ENCODE peak calls at places on chromosomes 12 and 14, in four cellular contexts. S is IMR-90, V is mesenchymal stem cell, Q is neuronal stem cell. Z is an unnamed sample.

GRCh38 chr14:44961151-44961729 is 507 bp downstream of the KLHL28 start:
- DNase-seq in S (peak; percentile 61), V (peak; percentile 79), Q (peak; percentile 35), Z (peak; percentile 70)

GRCh38 chr12:108179305-108179704 is 50.2 kb downstream of the WSCD2 start:
- DNase-seq in S (no peak), V (no peak), Q (no peak), Z (no peak)

GRCh38 chr12:27552886-27553560 is 29.0 kb downstream of the PPFIBP1 start:
- DNase-seq in S (peak; percentile 65), V (peak; percentile 57), Q (no peak), Z (no peak)

GRCh38 chr12:50088577-50089335 is 3.6 kb downstream of the SMARCD1 start:
- DNase-seq in S (peak; percentile 46), V (peak; percentile 68), Q (no peak), Z (peak; percentile 69)

GRCh38 chr12:64240781-64241180 is 18.7 kb upstream of the KICS2 start:
- DNase-seq in S (no peak), V (no peak), Q (no peak), Z (no peak)

GRCh38 chr12:2959508-2960431 is 573 bp downstream of the TEAD4 start:
- DNase-seq in S (peak; percentile 60), V (peak; percentile 80), Q (peak; percentile 48), Z (no peak)

GRCh38 chr14:62800577-62800976 is 244.7 kb downstream of the KCNH5 start:
- DNase-seq in S (no peak), V (no peak), Q (no peak), Z (no peak)

GRCh38 chr14:73422515-73422914 is 35.8 kb downstream of the NUMB start:
- DNase-seq in S (no peak), V (peak; percentile 35), Q (no peak), Z (no peak)

GRCh38 chr12:54294152-54294913 is 6.5 kb downstream of the NFE2 start:
- DNase-seq in S (no peak), V (no peak), Q (peak; percentile 41), Z (no peak)

GRCh38 chr12:57883057-57883456 is 36.5 kb upstream of the CTDSP2 start:
- DNase-seq in S (no peak), V (no peak), Q (no peak), Z (no peak)

GRCh38 chr12:64757778-64758177 is 1.4 kb downstream of the GNS start:
- DNase-seq in S (no peak), V (no peak), Q (no peak), Z (no peak)

GRCh38 chr14:26199599-26200370 is 398.0 kb downstream of the NOVA1 start:
- DNase-seq in S (no peak), V (peak; percentile 76), Q (peak; percentile 6), Z (no peak)

GRCh38 chr14:106268013-106268727 is 741.8 kb downstream of the TMEM121 start:
- DNase-seq in S (no peak), V (no peak), Q (no peak), Z (no peak)

GRCh38 chr12:44795970-44796369 is 80.1 kb downstream of the NELL2 start:
- DNase-seq in S (no peak), V (no peak), Q (no peak), Z (no peak)

GRCh38 chr14:90758959-90759358 is 57.3 kb downstream of the TTC7B start:
- DNase-seq in S (peak; percentile 4), V (peak; percentile 8), Q (no peak), Z (no peak)

GRCh38 chr12:50222275-50222783 is 55.2 kb upstream of the CERS5 start:
- DNase-seq in S (peak; percentile 95), V (peak; percentile 96), Q (peak; percentile 47), Z (peak; percentile 45)

GRCh38 chr12:11807453-11807852 is 158.0 kb downstream of the ETV6 start:
- DNase-seq in S (no peak), V (no peak), Q (no peak), Z (no peak)

GRCh38 chr12:93020225-93020997 is 91.3 kb upstream of the EEA1 start:
- DNase-seq in S (no peak), V (no peak), Q (no peak), Z (no peak)

GRCh38 chr14:79555429-79555828 is 655.9 kb downstream of the DIO2 start:
- DNase-seq in S (no peak), V (no peak), Q (no peak), Z (no peak)

DNA sequence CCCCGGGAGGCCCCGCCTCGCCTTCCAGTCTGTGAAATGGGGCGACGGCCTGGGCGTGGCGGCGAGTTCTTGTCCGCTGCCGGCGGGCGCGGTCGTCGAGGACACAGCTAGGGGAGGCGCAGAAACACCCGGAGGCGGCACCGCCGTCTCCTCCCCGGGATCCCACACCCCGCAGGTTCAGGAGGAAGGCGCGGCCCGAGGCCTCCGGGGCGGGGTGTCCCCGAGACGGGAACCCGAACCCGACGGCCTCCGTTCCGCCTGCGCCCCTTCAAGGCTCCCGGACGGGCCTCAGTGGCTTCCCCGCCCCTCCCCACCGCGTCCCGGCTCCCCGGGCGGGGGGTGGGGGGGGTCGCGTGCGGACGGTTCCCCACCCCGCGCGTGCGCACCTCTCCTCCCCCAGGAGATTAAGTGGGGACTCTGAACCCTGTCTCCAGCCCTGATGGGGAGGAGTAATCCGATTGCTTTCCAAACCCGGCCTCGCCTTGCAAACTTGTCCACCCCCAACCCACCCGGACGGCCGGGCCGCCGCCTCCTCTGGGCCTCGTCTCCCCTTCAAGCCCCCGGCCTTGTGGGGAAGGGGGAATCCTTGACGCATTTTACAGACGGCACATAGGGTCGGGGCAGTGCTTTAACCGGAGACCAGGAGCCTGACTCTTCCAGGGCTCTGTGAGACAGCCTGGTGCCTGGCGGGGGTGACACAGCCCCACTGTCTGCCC is 35.3 kb upstream of the ANKRD9 start:
- DNase-seq in S (no peak), V (no peak), Q (no peak), Z (peak; percentile 22)
- H3K4me3 ChIP-seq in S (no peak overlapping the region), V (no peak overlapping the region), Q (no peak overlapping the region), Z (no peak overlapping the region)

GRCh38 chr14:104967414-104968152 is 10.6 kb downstream of the AHNAK2 start:
- DNase-seq in S (no peak), V (peak; percentile 55), Q (no peak), Z (no peak)
- H3K14ac ChIP-seq in S (peak overlapping the region; percentile 71), V (peak overlapping the region; percentile 97), Q (peak overlapping the region; percentile 47), Z (no peak overlapping the region)

DNA sequence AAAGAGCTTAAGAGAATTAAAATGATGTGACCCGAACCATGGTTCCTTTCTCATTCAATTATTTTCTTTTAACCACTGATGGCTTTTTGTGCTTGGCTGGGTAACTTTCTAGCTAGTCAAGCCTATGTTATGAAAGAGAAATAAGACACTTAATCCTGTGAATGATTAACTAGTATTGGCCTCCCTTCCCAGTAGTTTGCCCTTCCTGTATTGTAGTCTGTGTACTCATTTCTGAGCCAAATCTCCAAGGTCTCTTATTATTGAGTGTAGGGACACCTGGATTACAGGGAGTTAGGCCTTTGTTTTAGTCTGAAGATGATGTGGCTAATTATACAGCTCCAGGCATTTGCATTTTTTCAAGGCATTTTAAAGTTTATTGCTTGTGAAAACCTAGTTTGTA is 353.1 kb downstream of the RAD51B start:
- DNase-seq in S (no peak), V (no peak), Q (no peak), Z (no peak)
- H3K27ac ChIP-seq in S (no peak overlapping the region), V (peak overlapping the region; percentile 95), Q (no peak overlapping the region), Z (no peak overlapping the region)

GRCh38 chr12:24911284-24911791 is 37.6 kb downstream of the BCAT1 start:
- DNase-seq in S (peak; percentile 98), V (peak; percentile 90), Q (no peak), Z (no peak)
- H3K4me3 ChIP-seq in S (no peak overlapping the region), V (no peak overlapping the region), Q (no peak overlapping the region), Z (no peak overlapping the region)

GRCh38 chr14:21088687-21089086 is 9.8 kb downstream of the ZNF219 start:
- DNase-seq in S (no peak), V (no peak), Q (no peak), Z (no peak)

GRCh38 chr14:21089271-21089670 is 9.2 kb downstream of the ZNF219 start:
- DNase-seq in S (no peak), V (no peak), Q (no peak), Z (no peak)

GRCh38 chr14:21084988-21085853 is 13.2 kb downstream of the ZNF219 start:
- DNase-seq in S (peak; percentile 91), V (peak; percentile 36), Q (no peak), Z (peak; percentile 6)

GRCh38 chr14:21086908-21087293 is 11.6 kb downstream of the ZNF219 start:
- DNase-seq in S (no peak), V (no peak), Q (no peak), Z (no peak)

DNA sequence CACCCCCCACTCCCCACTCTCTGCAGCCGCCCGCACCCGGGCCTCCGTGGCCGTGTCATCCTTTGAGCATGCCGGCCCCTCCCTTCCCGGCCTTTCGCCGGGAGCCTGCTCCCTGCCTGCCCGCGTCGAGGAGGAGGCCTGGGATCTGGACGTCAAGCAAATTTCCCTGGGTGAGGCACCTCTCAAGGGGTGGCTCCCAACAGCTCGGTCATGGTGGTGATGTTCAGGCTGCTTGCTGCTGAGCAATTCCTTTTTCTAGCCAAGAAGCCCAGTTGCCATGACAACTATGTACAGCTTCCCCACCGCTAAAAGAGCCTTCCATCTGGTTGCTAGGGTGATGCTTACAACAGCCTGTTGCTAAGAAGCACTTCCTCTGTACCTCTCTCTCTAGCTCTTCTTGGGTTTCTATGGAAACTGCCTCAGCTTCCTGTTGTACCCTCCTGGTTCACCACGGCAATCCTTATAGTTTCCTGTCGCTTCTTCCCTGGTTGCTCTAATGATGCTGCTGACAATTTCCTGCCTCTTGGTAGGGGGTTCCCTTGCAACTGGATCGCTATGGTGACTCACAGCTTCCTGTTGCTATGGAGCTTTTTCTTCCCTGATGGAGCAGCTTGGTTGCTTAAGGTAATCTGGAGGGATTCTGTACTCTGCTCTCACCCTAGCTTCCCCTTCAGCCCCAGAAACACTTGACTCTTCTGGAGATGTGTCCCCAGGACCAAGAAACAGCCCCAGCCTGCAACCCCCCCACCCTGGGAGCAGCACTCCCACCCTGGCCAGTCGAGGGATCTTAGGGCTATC is 11.0 kb downstream of the ZNF219 start:
- DNase-seq in S (peak; percentile 98), V (peak; percentile 92), Q (peak; percentile 74), Z (peak; percentile 38)
- H3K14ac ChIP-seq in S (no peak overlapping the region), V (no peak overlapping the region), Q (no peak overlapping the region), Z (no peak overlapping the region)